ENCODE peak calls at places on chromosome 3, in seven cellular contexts. K is HTR-8/SVneo, M is left ventricle myocardium superior, B is smooth muscle cell of the brain vasculature, C is posterior cingulate gyrus, J is NCI-H2107, N is osteoblast. V is an unnamed sample.

GRCh38 chr3:115478359-115478758 is 145.0 kb upstream of the GAP43 start:
- DNase-seq in K (no peak), M (no peak), B (no peak), C (no peak), J (no peak), N (no peak), V (no peak)

GRCh38 chr3:136752046-136752326 is 192 bp downstream of the STAG1 start:
- DNase-seq in K (no peak), M (no peak), B (no peak), C (no peak), J (peak), N (peak), V (peak)

GRCh38 chr3:194689493-194689901 is 3.8 kb downstream of the FAM43A start:
- DNase-seq in K (no peak), M (peak), B (peak), C (no peak), J (no peak), N (peak), V (no peak)

GRCh38 chr3:14508966-14509795 is 31.0 kb downstream of the GRIP2 start:
- DNase-seq in K (peak), M (peak), B (no peak), C (peak), J (peak), N (peak), V (peak)

GRCh38 chr3:122992628-122993570 is 34.7 kb downstream of the SEMA5B start:
- DNase-seq in K (no peak), M (peak), B (no peak), C (no peak), J (no peak), N (no peak), V (peak)

GRCh38 chr3:192128922-192129321 is 598.4 kb downstream of the FGF12 start:
- DNase-seq in K (no peak), M (no peak), B (no peak), C (no peak), J (no peak), N (no peak), V (peak)

GRCh38 chr3:186784820-186785516 is 1.6 kb downstream of the EIF4A2 start:
- DNase-seq in K (no peak), M (no peak), B (no peak), C (no peak), J (no peak), N (no peak), V (no peak)

GRCh38 chr3:134374791-134375541 is 719 bp upstream of the AMOTL2 start:
- DNase-seq in K (peak), M (peak), B (no peak), C (no peak), J (peak), N (peak), V (peak)

GRCh38 chr3:66442254-66443249 is 58.3 kb downstream of the LRIG1 start:
- DNase-seq in K (peak), M (peak), B (no peak), C (no peak), J (no peak), N (peak), V (peak)

GRCh38 chr3:150372320-150373118 is 35.6 kb upstream of the TSC22D2 start:
- DNase-seq in K (no peak), M (no peak), B (no peak), C (no peak), J (no peak), N (no peak), V (no peak)

GRCh38 chr3:172557515-172558220 is 34.4 kb upstream of the TNFSF10 start:
- DNase-seq in K (no peak), M (no peak), B (no peak), C (no peak), J (no peak), N (no peak), V (no peak)

GRCh38 chr3:101091489-101091888 is 98.3 kb upstream of the ABI3BP start:
- DNase-seq in K (no peak), M (no peak), B (no peak), C (no peak), J (no peak), N (no peak), V (no peak)

GRCh38 chr3:178434206-178434805 is 101.9 kb upstream of the KCNMB2 start:
- DNase-seq in K (no peak), M (no peak), B (no peak), C (no peak), J (peak), N (no peak), V (peak)

GRCh38 chr3:27307566-27307965 is 61.6 kb downstream of the NEK10 start:
- DNase-seq in K (no peak), M (no peak), B (no peak), C (no peak), J (no peak), N (no peak), V (no peak)

GRCh38 chr3:178880274-178880673 is 191.3 kb downstream of the ZMAT3 start:
- DNase-seq in K (no peak), M (no peak), B (no peak), C (no peak), J (no peak), N (no peak), V (no peak)

GRCh38 chr3:29156071-29156715 is 124.7 kb upstream of the RBMS3 start:
- DNase-seq in K (no peak), M (no peak), B (no peak), C (no peak), J (peak), N (no peak), V (peak)

GRCh38 chr3:20576228-20576627 is 390.2 kb upstream of the SGO1 start:
- DNase-seq in K (no peak), M (no peak), B (no peak), C (no peak), J (no peak), N (no peak), V (no peak)

GRCh38 chr3:184690236-184690883 is 21.5 kb downstream of the MAGEF1 start:
- DNase-seq in K (no peak), M (no peak), B (no peak), C (no peak), J (no peak), N (no peak), V (no peak)

GRCh38 chr3:112773864-112774263 is 72.8 kb downstream of the CD200R1L start:
- DNase-seq in K (no peak), M (no peak), B (no peak), C (no peak), J (no peak), N (no peak), V (no peak)

GRCh38 chr3:39639344-39640236 is 169.8 kb upstream of the MYRIP start:
- DNase-seq in K (peak), M (no peak), B (peak), C (no peak), J (no peak), N (peak), V (no peak)

GRCh38 chr3:128917291-128917690 is 37.9 kb downstream of the ACAD9 start:
- DNase-seq in K (no peak), M (no peak), B (no peak), C (no peak), J (no peak), N (no peak), V (no peak)

GRCh38 chr3:112136046-112136445 is 3.0 kb upstream of the GCSAM start:
- DNase-seq in K (no peak), M (no peak), B (no peak), C (no peak), J (no peak), N (no peak), V (no peak)

GRCh38 chr3:156620901-156621300 is 53.5 kb upstream of the TIPARP start:
- DNase-seq in K (no peak), M (no peak), B (no peak), C (no peak), J (no peak), N (no peak), V (no peak)

GRCh38 chr3:51394541-51394940 is 3.5 kb downstream of the RBM15B start:
- DNase-seq in K (no peak), M (no peak), B (no peak), C (no peak), J (no peak), N (no peak), V (no peak)

GRCh38 chr3:180640987-180641386 is 38.3 kb downstream of the CCDC39 start:
- DNase-seq in K (no peak), M (no peak), B (no peak), C (no peak), J (no peak), N (no peak), V (no peak)

GRCh38 chr3:171125010-171125409 is 98.5 kb upstream of the SLC2A2 start:
- DNase-seq in K (no peak), M (no peak), B (no peak), C (no peak), J (no peak), N (peak), V (no peak)

GRCh38 chr3:122937745-122938144 is 89.8 kb downstream of the SEMA5B start:
- DNase-seq in K (no peak), M (no peak), B (no peak), C (no peak), J (no peak), N (peak), V (no peak)

GRCh38 chr3:52248165-52248541 is 2.6 kb downstream of the PPM1M start:
- DNase-seq in K (no peak), M (no peak), B (no peak), C (no peak), J (no peak), N (peak), V (no peak)

GRCh38 chr3:11509175-11510000 is 134.3 kb downstream of the VGLL4 start:
- DNase-seq in K (no peak), M (peak), B (peak), C (no peak), J (peak), N (peak), V (peak)

GRCh38 chr3:56347219-56347871 is 120.9 kb downstream of the ERC2 start:
- DNase-seq in K (no peak), M (no peak), B (no peak), C (peak), J (no peak), N (no peak), V (peak)

GRCh38 chr3:42509111-42509510 is 6.7 kb downstream of the VIPR1 start:
- DNase-seq in K (no peak), M (no peak), B (no peak), C (no peak), J (no peak), N (no peak), V (no peak)

GRCh38 chr3:153087595-153088566 is 74.1 kb upstream of the RAP2B start:
- DNase-seq in K (no peak), M (peak), B (no peak), C (no peak), J (no peak), N (peak), V (no peak)

GRCh38 chr3:129413687-129414506 is 14.5 kb downstream of the EFCAB12 start:
- DNase-seq in K (no peak), M (no peak), B (no peak), C (no peak), J (no peak), N (peak), V (no peak)

GRCh38 chr3:70597312-70597711 is 284.9 kb upstream of the MDFIC2 start:
- DNase-seq in K (no peak), M (no peak), B (no peak), C (no peak), J (no peak), N (no peak), V (no peak)

GRCh38 chr3:52218953-52219650 is 6.3 kb downstream of the TLR9 start:
- DNase-seq in K (no peak), M (no peak), B (no peak), C (no peak), J (no peak), N (peak), V (no peak)

GRCh38 chr3:66372681-66373350 is 128.0 kb downstream of the LRIG1 start:
- DNase-seq in K (peak), M (peak), B (no peak), C (peak), J (no peak), N (no peak), V (peak)

GRCh38 chr3:147816770-147817169 is 407.6 kb downstream of the ZIC1 start:
- DNase-seq in K (no peak), M (peak), B (peak), C (no peak), J (no peak), N (peak), V (no peak)

GRCh38 chr3:121926380-121926779 is 32.2 kb downstream of the SLC15A2 start:
- DNase-seq in K (no peak), M (no peak), B (no peak), C (no peak), J (no peak), N (no peak), V (no peak)